ENCODE peak calls at places on chromosomes 13 and 19, in nine cellular contexts. N is psoas muscle; X is H9; V is GM10248; K is AG09319; P is renal cortical epithelial cell; U is immature natural killer cell; W is NCI-H1694 treated with DMSO at 0.1 percent for 48 hours; J is activated CD4-positive, alpha-beta T cell treated with anti-CD3 and anti-CD28 coated beads for 48 hours. C is an unnamed sample.

GRCh38 chr19:10892256-10892655 is 20.9 kb downstream of the CARM1 start:
- DNase-seq in V (no peak), J (no peak), U (no peak), W (no peak), P (no peak), X (peak; percentile 28), K (no peak), N (peak; percentile 92), C (no peak)

GRCh38 chr19:14078406-14078805 is 5.8 kb downstream of the MISP3 start:
- DNase-seq in K (no peak), X (no peak), P (no peak), J (no peak), V (no peak), N (no peak), W (no peak), U (no peak), C (no peak)

GRCh38 chr19:29006057-29006735 is 206.8 kb downstream of the UQCRFS1 start:
- DNase-seq in W (no peak), P (peak; percentile 52), X (no peak), N (no peak), V (no peak), J (no peak), U (no peak), K (no peak), C (no peak)

GRCh38 chr19:19468424-19469050 is 46.8 kb downstream of the TSSK6 start:
- DNase-seq in P (no peak), V (no peak), W (no peak), U (no peak), X (no peak), N (no peak), J (no peak), K (no peak), C (no peak)

GRCh38 chr13:25847635-25848616 is 203.9 kb downstream of the SHISA2 start:
- DNase-seq in N (no peak), V (no peak), X (no peak), U (no peak), W (no peak), J (no peak), K (no peak), P (no peak), C (no peak)

GRCh38 chr19:21362291-21362690 is 3.5 kb downstream of the ZNF738 start:
- DNase-seq in K (no peak), X (no peak), U (no peak), J (no peak), V (no peak), N (no peak), P (no peak), W (no peak), C (no peak)

GRCh38 chr19:18476507-18477041 is 38.6 kb upstream of the ISYNA1 start:
- DNase-seq in P (no peak), U (no peak), X (no peak), K (no peak), N (peak; percentile 55), V (no peak), W (no peak), J (no peak), C (no peak)

GRCh38 chr13:113145496-113145895 is 13.0 kb upstream of the PROZ start:
- DNase-seq in N (no peak), U (no peak), V (no peak), K (no peak), X (peak; percentile 3), P (no peak), J (peak; percentile 80), W (no peak), C (no peak)

GRCh38 chr13:113579686-113580085 is 4.9 kb upstream of the TFDP1 start:
- DNase-seq in W (no peak), J (no peak), V (no peak), U (no peak), N (peak; percentile 18), X (no peak), K (no peak), P (no peak), C (peak; percentile 1)

GRCh38 chr13:76293751-76294150 is 592.5 kb downstream of the KCTD12 start:
- DNase-seq in K (no peak), P (no peak), W (no peak), X (no peak), V (no peak), U (no peak), J (no peak), N (no peak), C (no peak)

GRCh38 chr13:49791753-49792549 is 531 bp downstream of the KPNA3 start:
- DNase-seq in X (peak; percentile 49), P (no peak), K (no peak), U (no peak), N (no peak), J (peak; percentile 67), W (peak; percentile 24), V (peak; percentile 54), C (peak; percentile 64)

GRCh38 chr13:90889906-90890305 is 457.6 kb upstream of the MIR17HG start:
- DNase-seq in X (no peak), V (no peak), K (no peak), U (no peak), N (no peak), J (no peak), P (peak; percentile 44), W (no peak), C (no peak)

C was measured in GM13976.